ENCODE peak calls at places on chromosomes 7 and 10, in ten cellular contexts. I, M, P, H, R, W, N, C, A and X are unnamed samples.

GRCh38 chr7:65983965-65984654 is 2.1 kb upstream of the GUSB start:
- DNase-seq in I (peak; percentile 52), M (no peak), P (no peak), H (no peak), R (no peak), W (no peak), N (no peak), C (no peak), A (no peak), X (no peak)

GRCh38 chr10:129771024-129771423 is 193.1 kb downstream of the EBF3 start:
- DNase-seq in I (no peak), M (no peak), P (no peak), H (no peak), R (no peak), W (no peak), N (no peak), C (no peak), A (no peak), X (peak; percentile 18)

GRCh38 chr7:21771261-21771660 is 174.4 kb downstream of the CDCA7L start:
- DNase-seq in I (no peak), M (no peak), P (no peak), H (no peak), R (no peak), W (no peak), N (no peak), C (no peak), A (no peak), X (no peak)

GRCh38 chr7:2643386-2644229 is 11.8 kb downstream of the TTYH3 start:
- DNase-seq in I (no peak), M (no peak), P (no peak), H (no peak), R (no peak), W (no peak), N (no peak), C (no peak), A (no peak), X (no peak)

GRCh38 chr10:22325948-22326702 is 5.2 kb downstream of the BMI1 start:
- DNase-seq in I (no peak), M (no peak), P (no peak), H (no peak), R (no peak), W (no peak), N (no peak), C (no peak), A (no peak), X (no peak)

GRCh38 chr7:28349637-28350036 is 62.7 kb upstream of the CREB5 start:
- DNase-seq in I (no peak), M (no peak), P (no peak), H (no peak), R (no peak), W (no peak), N (no peak), C (no peak), A (no peak), X (no peak)

GRCh38 chr7:85829817-85830432 is 643.1 kb upstream of the SEMA3D start:
- DNase-seq in I (peak; percentile 4), M (no peak), P (no peak), H (peak; percentile 22), R (no peak), W (no peak), N (no peak), C (no peak), A (no peak), X (no peak)

GRCh38 chr7:106126170-106126938 is 14.2 kb upstream of the SYPL1 start:
- DNase-seq in I (peak; percentile 21), M (no peak), P (no peak), H (peak; percentile 75), R (no peak), W (no peak), N (no peak), C (peak; percentile 16), A (no peak), X (peak; percentile 38)

GRCh38 chr7:22216832-22217475 is 140.0 kb downstream of the RAPGEF5 start:
- DNase-seq in I (no peak), M (no peak), P (no peak), H (no peak), R (no peak), W (no peak), N (no peak), C (no peak), A (no peak), X (no peak)

GRCh38 chr10:1659221-1659791 is 78.0 kb downstream of the ADARB2 start:
- DNase-seq in I (no peak), M (no peak), P (no peak), H (no peak), R (no peak), W (no peak), N (no peak), C (no peak), A (peak; percentile 34), X (no peak)

GRCh38 chr10:13502384-13502783 is 26.4 kb downstream of the BEND7 start:
- DNase-seq in I (no peak), M (no peak), P (no peak), H (no peak), R (no peak), W (no peak), N (no peak), C (no peak), A (no peak), X (no peak)

GRCh38 chr10:21791276-21791675 is 212.3 kb downstream of the DNAJC1 start:
- DNase-seq in I (no peak), M (no peak), P (no peak), H (no peak), R (no peak), W (no peak), N (no peak), C (no peak), A (no peak), X (no peak)

GRCh38 chr7:69640925-69641594 is 42.8 kb downstream of the AUTS2 start:
- DNase-seq in I (no peak), M (no peak), P (no peak), H (no peak), R (no peak), W (no peak), N (no peak), C (no peak), A (no peak), X (no peak)

GRCh38 chr7:82164813-82165212 is 278.8 kb downstream of the CACNA2D1 start:
- DNase-seq in I (no peak), M (no peak), P (no peak), H (peak; percentile 77), R (no peak), W (no peak), N (no peak), C (no peak), A (peak; percentile 9), X (no peak)

GRCh38 chr7:132028144-132028920 is 471.9 kb upstream of the PODXL start:
- DNase-seq in I (no peak), M (no peak), P (no peak), H (no peak), R (no peak), W (no peak), N (no peak), C (no peak), A (no peak), X (no peak)

GRCh38 chr7:11335951-11336350 is 362.3 kb downstream of the PHF14 start:
- DNase-seq in I (no peak), M (no peak), P (no peak), H (no peak), R (no peak), W (no peak), N (no peak), C (no peak), A (no peak), X (no peak)

GRCh38 chr10:103599211-103599610 is 105.7 kb downstream of the NEURL1 start:
- DNase-seq in I (no peak), M (no peak), P (no peak), H (no peak), R (no peak), W (no peak), N (no peak), C (no peak), A (no peak), X (no peak)

GRCh38 chr10:101772895-101773761 is 2.8 kb downstream of the FGF8 start:
- DNase-seq in I (no peak), M (no peak), P (no peak), H (no peak), R (no peak), W (peak; percentile 39), N (no peak), C (no peak), A (no peak), X (peak; percentile 17)

GRCh38 chr10:89042547-89042946 is 51.9 kb downstream of the FAS start:
- DNase-seq in I (no peak), M (no peak), P (no peak), H (no peak), R (no peak), W (no peak), N (no peak), C (no peak), A (no peak), X (no peak)

GRCh38 chr10:102121739-102122372 is 1.7 kb upstream of the LDB1 start:
- DNase-seq in I (no peak), M (no peak), P (no peak), H (peak; percentile 55), R (no peak), W (no peak), N (no peak), C (no peak), A (peak; percentile 26), X (no peak)

GRCh38 chr7:139488810-139489209 is 5.3 kb upstream of the KLRG2 start:
- DNase-seq in I (no peak), M (no peak), P (no peak), H (no peak), R (no peak), W (no peak), N (no peak), C (no peak), A (no peak), X (no peak)

GRCh38 chr7:105827106-105827870 is 49.1 kb downstream of the ATXN7L1 start:
- DNase-seq in I (no peak), M (no peak), P (no peak), H (no peak), R (no peak), W (no peak), N (no peak), C (no peak), A (no peak), X (no peak)

GRCh38 chr10:44105643-44106042 is 279.3 kb downstream of the CXCL12 start:
- DNase-seq in I (no peak), M (no peak), P (no peak), H (no peak), R (no peak), W (no peak), N (no peak), C (no peak), A (no peak), X (no peak)

GRCh38 chr10:114855776-114856543 is 34.4 kb downstream of the FHIP2A start:
- DNase-seq in I (no peak), M (no peak), P (no peak), H (peak; percentile 71), R (no peak), W (no peak), N (no peak), C (no peak), A (no peak), X (no peak)

GRCh38 chr10:8424555-8425201 is 370.2 kb downstream of the GATA3 start:
- DNase-seq in I (no peak), M (no peak), P (no peak), H (no peak), R (no peak), W (no peak), N (no peak), C (no peak), A (no peak), X (no peak)

GRCh38 chr10:106515206-106515790 is 649.2 kb downstream of the SORCS1 start:
- DNase-seq in I (no peak), M (no peak), P (no peak), H (peak; percentile 19), R (no peak), W (no peak), N (no peak), C (no peak), A (no peak), X (no peak)

GRCh38 chr10:75210193-75211006 is at the start of gene VDAC2:
- DNase-seq in I (peak; percentile 88), M (peak; percentile 83), P (peak; percentile 66), H (peak; percentile 79), R (peak; percentile 97), W (peak; percentile 97), N (peak; percentile 93), C (peak; percentile 94), A (peak; percentile 94), X (peak; percentile 92)